ENCODE peak calls at places on chromosomes 5 and 9, in four cellular contexts. R is GM12865, A is GM12892, P is COR-L47. Y is an unnamed sample.

GRCh38 chr5:140153905-140154304 is 21.1 kb upstream of the CYSTM1 start:
- DNase-seq in R (no peak), P (no peak), A (no peak), Y (no peak)

GRCh38 chr5:58444805-58445204 is 15.1 kb downstream of the PLK2 start:
- DNase-seq in P (no peak), A (no peak), R (no peak), Y (no peak)

GRCh38 chr9:96719538-96720315 is 58.2 kb downstream of the ZNF510 start:
- DNase-seq in A (no peak), R (no peak), P (peak; percentile 69), Y (no peak)

GRCh38 chr5:65076251-65076869 is 307.6 kb downstream of the CWC27 start:
- DNase-seq in P (peak; percentile 28), R (peak; percentile 84), A (no peak), Y (no peak)

GRCh38 chr9:5480919-5481743 is 29.2 kb upstream of the PDCD1LG2 start:
- DNase-seq in A (no peak), R (no peak), P (no peak), Y (no peak)

GRCh38 chr9:794386-794785 is 47.1 kb upstream of the DMRT1 start:
- DNase-seq in R (no peak), P (no peak), A (no peak), Y (no peak)

GRCh38 chr5:124253421-124253820 is 493.0 kb downstream of the ZNF608 start:
- DNase-seq in R (no peak), A (no peak), P (no peak), Y (peak; percentile 69)

GRCh38 chr9:27353405-27354229 is 56.7 kb upstream of the EQTN start:
- DNase-seq in A (no peak), R (peak; percentile 64), P (peak; percentile 86), Y (peak; percentile 18)

GRCh38 chr9:134814598-134815215 is 65.9 kb upstream of the FCN2 start:
- DNase-seq in R (no peak), P (no peak), A (no peak), Y (no peak)

GRCh38 chr9:116278326-116278725 is 124.7 kb downstream of the PAPPA start:
- DNase-seq in A (no peak), R (no peak), P (no peak), Y (no peak)

GRCh38 chr5:59483971-59484472 is 409.5 kb downstream of the PDE4D start:
- DNase-seq in P (no peak), A (no peak), R (no peak), Y (no peak)

Y was measured in NCI-H1694 treated with DMSO at 0.1 percent for 48 hours.